ENCODE peak calls at places on chromosomes 7 and 10, in five cellular contexts. Z is WTC11, V is HepG2, O is K562, Y is GM12878. X is an unnamed sample.

GRCh38 chr7:77759294-77759889 is 38.8 kb downstream of the TMEM60 start:
- DNase-seq in V (peak; percentile 57), O (peak; percentile 46), Y (peak; percentile 38), Z (peak; percentile 64), X (peak; percentile 10)

GRCh38 chr7:116242759-116243158 is 32.4 kb downstream of the TES start:
- DNase-seq in Y (no peak), O (no peak), V (no peak), Z (no peak), X (no peak)

GRCh38 chr7:100489824-100490223 is 6.1 kb downstream of the NYAP1 start:
- DNase-seq in Z (peak; percentile 85), O (peak; percentile 98), Y (no peak), V (peak; percentile 89), X (peak; percentile 72)

GRCh38 chr10:13349776-13350274 is 1.7 kb upstream of the SEPHS1 start:
- DNase-seq in O (peak; percentile 27), V (no peak), Z (peak; percentile 86), Y (no peak), X (peak; percentile 87)

GRCh38 chr7:116687801-116688201 is 15.8 kb downstream of the MET start:
- DNase-seq in O (no peak), Y (no peak), V (peak; percentile 10), Z (no peak), X (no peak)

GRCh38 chr10:61781969-61782403 is 119.3 kb downstream of the CABCOCO1 start:
- DNase-seq in Y (no peak), Z (no peak), O (peak; percentile 79), V (no peak), X (no peak)

GRCh38 chr10:6017781-6018354 is 40.5 kb upstream of the IL15RA start:
- DNase-seq in Z (no peak), O (no peak), Y (no peak), V (no peak), X (no peak)

GRCh38 chr10:60848126-60848525 is 69.8 kb downstream of the CDK1 start:
- DNase-seq in Y (no peak), Z (no peak), O (no peak), V (no peak), X (no peak)

GRCh38 chr10:33048223-33048622 is 90.2 kb upstream of the ITGB1 start:
- DNase-seq in O (no peak), Z (no peak), Y (no peak), V (no peak), X (no peak)

GRCh38 chr10:59779656-59780521 is 26.6 kb upstream of the MRLN start:
- DNase-seq in Z (no peak), O (no peak), V (no peak), Y (no peak), X (no peak)

GRCh38 chr10:78465456-78465855 is 431.8 kb downstream of the RPS24 start:
- DNase-seq in V (no peak), Z (no peak), Y (no peak), O (no peak), X (no peak)

GRCh38 chr10:43249151-43249961 is 17.5 kb downstream of the RASGEF1A start:
- DNase-seq in Y (no peak), Z (peak; percentile 8), V (no peak), O (no peak), X (no peak)

GRCh38 chr7:99786726-99787300 is 2.8 kb upstream of the CYP3A4 start:
- DNase-seq in V (no peak), Z (no peak), Y (no peak), O (no peak), X (no peak)

GRCh38 chr10:28623483-28623882 is 53.8 kb upstream of the BAMBI start:
- DNase-seq in Z (no peak), Y (no peak), V (no peak), O (no peak), X (no peak)

GRCh38 chr7:157750291-157750690 is 413.5 kb downstream of the DNAJB6 start:
- DNase-seq in O (no peak), V (no peak), Z (no peak), Y (no peak), X (no peak)

GRCh38 chr7:100174582-100174981 is 2.6 kb downstream of the GPC2 start:
- DNase-seq in Y (no peak), V (no peak), O (peak; percentile 10), Z (no peak), X (no peak)

GRCh38 chr10:106338486-106338885 is 826.0 kb downstream of the SORCS1 start:
- DNase-seq in Y (no peak), V (no peak), O (no peak), Z (no peak), X (no peak)
- TF ChIP-seq ATF2 in Y (no peak), V (no peak), O (no peak), Z (no peak), X (no peak)

DNA sequence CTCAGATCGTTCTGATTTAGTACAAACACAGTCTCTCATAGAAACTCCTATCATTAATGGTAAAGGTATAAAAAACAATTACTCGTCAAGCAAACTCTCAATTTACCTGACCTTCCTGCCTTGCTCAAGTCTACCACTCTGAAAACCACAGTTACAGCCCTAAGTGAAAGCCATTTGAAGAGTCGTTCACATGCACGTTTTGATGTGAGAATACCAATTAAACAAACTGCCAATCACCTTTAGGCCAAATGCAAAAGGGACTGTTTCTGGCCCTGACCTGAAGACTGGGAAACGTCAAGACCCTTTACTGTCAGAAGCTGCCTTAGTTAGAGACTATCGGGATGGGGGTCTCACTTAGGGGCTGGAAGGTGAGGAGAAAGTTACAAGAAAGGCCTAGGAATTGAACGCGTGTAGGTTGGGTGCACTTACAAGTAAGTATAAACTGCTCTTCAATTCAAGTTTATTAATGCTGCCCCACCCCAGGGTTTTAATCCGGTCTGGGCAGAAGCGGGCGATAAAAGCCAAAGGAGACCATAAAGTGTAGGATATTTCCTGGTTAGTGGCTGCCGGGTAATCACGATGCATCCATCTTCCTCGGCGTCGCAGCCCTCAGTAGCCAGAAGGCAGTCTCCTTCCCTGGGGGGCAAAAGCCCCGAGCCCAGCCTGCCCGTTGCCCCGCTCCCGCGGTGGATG is 940 bp downstream of the TM9SF3 start:
- DNase-seq in Y (no peak), Z (no peak), O (no peak), V (no peak), X (no peak)
- TF ChIP-seq ATF2 in Y (no peak), Z (no peak), O (no peak), V (no peak), X (no peak)

GRCh38 chr7:132009778-132010177 is 453.4 kb upstream of the PODXL start:
- DNase-seq in O (no peak), V (no peak), Z (no peak), Y (no peak), X (no peak)
- TF ChIP-seq ATF2 in O (no peak), V (no peak), Z (no peak), Y (no peak), X (no peak)

GRCh38 chr10:20855398-20856038 is 41.6 kb downstream of the NEBL start:
- DNase-seq in Z (no peak), Y (no peak), V (peak; percentile 28), O (no peak), X (no peak)
- TF ChIP-seq ATF2 in Z (no peak), Y (no peak), V (no peak), O (no peak), X (no peak)

DNA sequence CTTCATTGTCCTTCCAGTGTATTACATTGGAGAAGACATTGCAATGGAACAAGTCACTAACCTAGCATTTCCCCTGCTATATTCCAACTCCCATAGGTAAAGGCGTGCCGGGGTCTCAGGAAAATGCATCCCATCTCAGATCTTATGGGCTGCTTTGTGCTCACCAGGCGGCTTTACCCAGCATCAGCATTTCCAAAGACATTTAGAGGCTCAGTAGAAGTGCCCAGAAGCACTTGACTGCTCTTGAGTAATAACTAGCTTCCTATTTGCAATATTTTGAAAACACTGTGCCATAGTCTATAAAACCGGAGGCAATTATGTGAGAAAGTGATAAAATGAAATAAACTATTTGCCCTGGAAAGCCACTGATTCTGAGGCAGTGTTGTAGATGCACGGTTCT is 415.0 kb upstream of the NPVF start:
- DNase-seq in Z (no peak), V (no peak), O (no peak), Y (no peak), X (no peak)
- TF ChIP-seq ATF2 in Z (no peak), V (no peak), O (no peak), Y (no peak), X (no peak)

GRCh38 chr7:23618241-23618640 is 21.1 kb downstream of the CCDC126 start:
- DNase-seq in Y (no peak), Z (no peak), V (no peak), O (no peak), X (no peak)
- TF ChIP-seq ATF2 in Y (no peak), Z (no peak), V (no peak), O (no peak), X (no peak)

GRCh38 chr10:71213761-71214440 is 1.5 kb downstream of the UNC5B start:
- DNase-seq in V (no peak), Y (no peak), Z (peak; percentile 51), O (peak; percentile 21), X (no peak)

GRCh38 chr10:71212249-71213126 is at the start of gene UNC5B:
- DNase-seq in Z (peak; percentile 94), O (peak; percentile 85), V (peak; percentile 54), Y (no peak), X (peak; percentile 96)

GRCh38 chr10:71211759-71212248 is 566 bp upstream of the UNC5B start:
- DNase-seq in O (no peak), V (peak; percentile 35), Z (no peak), Y (no peak), X (no peak)

GRCh38 chr10:71214641-71215160 is 2.3 kb downstream of the UNC5B start:
- DNase-seq in Z (no peak), V (no peak), O (no peak), Y (no peak), X (no peak)

DNA sequence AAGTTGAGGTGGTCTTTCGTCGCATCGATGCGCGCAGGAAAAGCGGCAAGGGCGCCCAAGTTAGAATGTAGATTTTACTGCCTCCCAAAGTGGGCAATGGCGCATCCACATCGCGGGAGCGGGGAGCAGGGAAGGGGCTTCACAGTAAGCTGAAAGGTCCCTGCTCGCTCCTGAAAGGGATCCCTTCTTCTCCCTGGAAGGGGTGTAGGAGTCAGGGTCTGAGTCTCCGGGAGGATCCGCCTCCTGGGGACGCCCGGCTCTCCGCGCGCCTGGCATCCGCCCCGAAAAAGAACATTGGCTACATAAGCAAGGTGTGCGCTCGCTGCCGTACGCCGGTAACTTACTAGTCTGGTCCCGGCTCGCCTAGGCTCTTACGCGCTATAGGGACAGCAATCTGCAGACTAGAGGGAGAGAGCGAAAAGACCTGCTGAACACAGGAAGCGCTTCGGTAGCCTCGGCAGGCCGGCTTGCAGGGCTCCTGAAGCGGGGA is 802 bp downstream of the UNC5B start:
- DNase-seq in Y (no peak), Z (peak; percentile 55), V (no peak), O (peak; percentile 19), X (peak; percentile 66)
- TF ChIP-seq ATF2 in Y (no peak), Z (no peak), V (no peak), O (no peak), X (no peak)

DNA sequence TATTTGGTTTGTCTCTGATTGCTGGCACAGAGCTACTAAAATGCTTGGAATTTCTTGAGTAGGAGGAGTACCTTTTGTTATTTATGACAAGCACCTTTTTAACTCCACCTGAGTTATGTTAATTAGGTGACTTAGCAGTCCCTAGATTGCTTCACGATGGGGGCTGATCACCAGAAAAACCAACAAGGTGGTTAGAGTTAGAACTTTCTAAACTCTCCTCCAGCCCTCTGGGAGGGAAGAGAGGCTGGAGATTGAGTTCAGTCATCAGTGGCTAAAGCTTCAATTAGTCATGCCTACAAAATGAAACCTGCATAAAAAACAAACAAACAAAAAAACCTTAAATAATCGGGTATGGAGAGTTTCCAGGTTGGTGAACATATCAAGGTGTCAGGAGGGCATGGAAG is 23.6 kb upstream of the ING3 start:
- DNase-seq in O (no peak), Z (no peak), V (no peak), Y (no peak), X (no peak)
- TF ChIP-seq ATF2 in O (no peak), Z (no peak), V (no peak), Y (no peak), X (no peak)